ENCODE peak calls at places on chromosomes 2 and 18, in seven cellular contexts. C is AG04450; L is cardiac muscle cell; I is activated naive CD4-positive, alpha-beta T cell; M is NCI-H774; B is T-helper 9 cell; F is EL. U is an unnamed sample.

GRCh38 chr2:101349893-101350662 is 37.2 kb downstream of the CREG2 start:
- DNase-seq in L (no peak), F (peak), M (no peak), C (peak), B (no peak), I (no peak), U (no peak)

GRCh38 chr2:9800975-9801723 is 42.1 kb upstream of the TAF1B start:
- DNase-seq in C (no peak), B (peak), M (no peak), F (peak), L (no peak), I (no peak), U (peak)

GRCh38 chr2:164495491-164496223 is 125.6 kb downstream of the GRB14 start:
- DNase-seq in C (no peak), I (no peak), M (no peak), B (no peak), L (peak), F (peak), U (no peak)

GRCh38 chr2:10036095-10036879 is 7.1 kb upstream of the KLF11 start:
- DNase-seq in B (no peak), M (no peak), L (no peak), C (no peak), F (peak), I (no peak), U (no peak)

GRCh38 chr2:65357095-65357958 is 75.1 kb downstream of the SPRED2 start:
- DNase-seq in L (no peak), I (no peak), B (no peak), F (no peak), C (no peak), M (no peak), U (no peak)

GRCh38 chr18:27585602-27586173 is 400.6 kb upstream of the CHST9 start:
- DNase-seq in L (no peak), I (no peak), C (no peak), M (no peak), B (no peak), F (no peak), U (no peak)

GRCh38 chr2:230410861-230411464 is 5.0 kb upstream of the SP100 start:
- DNase-seq in L (no peak), I (no peak), M (no peak), B (no peak), F (no peak), C (no peak), U (no peak)

GRCh38 chr2:222844323-222844722 is 16.5 kb upstream of the ACSL3 start:
- DNase-seq in L (no peak), B (no peak), M (no peak), C (peak), I (no peak), F (peak), U (no peak)

GRCh38 chr2:39228413-39229209 is 15.2 kb downstream of the CDKL4 start:
- DNase-seq in M (no peak), L (peak), F (no peak), B (no peak), C (no peak), I (no peak), U (no peak)

GRCh38 chr18:13688191-13689136 is 37.9 kb downstream of the FAM210A start:
- DNase-seq in I (no peak), F (no peak), L (no peak), M (no peak), B (no peak), C (no peak), U (no peak)

GRCh38 chr18:37559194-37559593 is 6.4 kb downstream of the CELF4 start:
- DNase-seq in B (no peak), C (no peak), M (no peak), F (no peak), L (no peak), I (no peak), U (no peak)

GRCh38 chr2:61855178-61855523 is 1.3 kb upstream of the FAM161A start:
- DNase-seq in L (no peak), F (peak), I (no peak), B (no peak), M (peak), C (no peak), U (no peak)